ENCODE peak calls at places on chromosomes 4 and X, in six cellular contexts. D is K562, C is A549, W is endothelial cell of umbilical vein, Y is HepG2, T is GM12878. P is an unnamed sample.

GRCh38 chr4:33658971-33659370 is 2585.3 kb downstream of the ARAP2 start:
- DNase-seq in D (no peak), C (no peak), W (no peak), Y (no peak), T (no peak), P (no peak)

GRCh38 chr4:91904556-91904955 is 399.2 kb upstream of the GRID2 start:
- DNase-seq in D (no peak), C (no peak), W (no peak), Y (no peak), T (no peak), P (no peak)

GRCh38 chrX:57417827-57418226 is 131.3 kb downstream of the FAAH2 start:
- DNase-seq in D (no peak), C (no peak), W (peak; percentile 15), Y (no peak), T (peak; percentile 4), P (no peak)

GRCh38 chr4:123325241-123325681 is 71.3 kb upstream of the SPRY1 start:
- DNase-seq in D (no peak), C (no peak), W (no peak), Y (no peak), T (peak; percentile 75), P (peak; percentile 27)

GRCh38 chrX:118990512-118991227 is 16.3 kb downstream of the LONRF3 start:
- DNase-seq in D (no peak), C (no peak), W (no peak), Y (no peak), T (no peak), P (no peak)

GRCh38 chr4:176443117-176443516 is 123.4 kb downstream of the SPCS3 start:
- DNase-seq in D (no peak), C (peak; percentile 82), W (no peak), Y (no peak), T (no peak), P (no peak)

GRCh38 chr4:69054578-69055200 is 41.6 kb upstream of the UGT2B7 start:
- DNase-seq in D (peak; percentile 7), C (peak; percentile 63), W (peak; percentile 92), Y (peak; percentile 66), T (no peak), P (peak; percentile 44)

GRCh38 chr4:129232627-129233337 is 136.8 kb downstream of the C4orf33 start:
- DNase-seq in D (no peak), C (no peak), W (no peak), Y (no peak), T (no peak), P (no peak)

GRCh38 chr4:148704291-148704690 is 262.1 kb upstream of the NR3C2 start:
- DNase-seq in D (no peak), C (no peak), W (peak; percentile 12), Y (no peak), T (no peak), P (no peak)

GRCh38 chr4:168871686-168872085 is 138.4 kb downstream of the CBR4 start:
- DNase-seq in D (no peak), C (no peak), W (no peak), Y (no peak), T (no peak), P (no peak)

GRCh38 chrX:38595801-38596200 is 34.5 kb downstream of the TSPAN7 start:
- DNase-seq in D (no peak), C (no peak), W (no peak), Y (no peak), T (no peak), P (no peak)

GRCh38 chr4:76194325-76194724 is 19.3 kb downstream of the SCARB2 start:
- DNase-seq in D (peak; percentile 34), C (peak; percentile 37), W (peak; percentile 33), Y (no peak), T (no peak), P (peak; percentile 34)

GRCh38 chr4:112145820-112146813 is 863 bp downstream of the FAM241A start:
- DNase-seq in D (peak; percentile 67), C (peak; percentile 39), W (peak; percentile 70), Y (no peak), T (peak; percentile 17), P (peak; percentile 68)

GRCh38 chr4:22031423-22031822 is 82.9 kb upstream of the KCNIP4 start:
- DNase-seq in D (no peak), C (no peak), W (no peak), Y (no peak), T (no peak), P (no peak)

GRCh38 chr4:41215969-41216293 is 1.6 kb upstream of the APBB2 start:
- DNase-seq in D (no peak), C (peak; percentile 21), W (peak; percentile 52), Y (no peak), T (no peak), P (no peak)
- TF ChIP-seq MYC in D (no peak), C (no peak), W (no peak), Y (no peak), T (no peak), P (no peak)

DNA sequence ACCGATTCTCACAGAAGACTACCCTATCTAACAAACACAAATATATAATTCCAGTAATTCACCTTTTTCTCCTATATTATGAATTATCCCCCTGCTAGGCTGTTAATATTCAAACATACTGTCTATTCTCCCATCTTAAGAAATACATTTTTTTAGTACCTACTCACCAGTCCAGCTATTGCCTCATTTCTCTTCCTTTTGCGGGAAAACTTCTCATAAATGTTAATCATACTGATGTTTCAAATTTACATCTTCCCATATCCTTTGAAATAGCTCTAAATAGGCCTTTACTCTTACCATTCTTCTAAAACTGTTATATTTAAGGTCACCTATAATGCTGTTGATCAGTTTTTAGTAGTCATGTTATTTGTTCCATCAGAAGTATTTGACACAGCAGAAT is 759.1 kb upstream of the SLIT2 start:
- DNase-seq in D (no peak), C (no peak), W (no peak), Y (no peak), T (no peak), P (no peak)
- TF ChIP-seq MYC in D (no peak), C (no peak), W (no peak), Y (no peak), T (no peak), P (no peak)

GRCh38 chr4:140047017-140047640 is 106.9 kb downstream of the MAML3 start:
- DNase-seq in D (no peak), C (no peak), W (peak; percentile 43), Y (no peak), T (no peak), P (no peak)
- TF ChIP-seq MYC in D (no peak), C (no peak), W (no peak), Y (no peak), T (no peak), P (no peak)

DNA sequence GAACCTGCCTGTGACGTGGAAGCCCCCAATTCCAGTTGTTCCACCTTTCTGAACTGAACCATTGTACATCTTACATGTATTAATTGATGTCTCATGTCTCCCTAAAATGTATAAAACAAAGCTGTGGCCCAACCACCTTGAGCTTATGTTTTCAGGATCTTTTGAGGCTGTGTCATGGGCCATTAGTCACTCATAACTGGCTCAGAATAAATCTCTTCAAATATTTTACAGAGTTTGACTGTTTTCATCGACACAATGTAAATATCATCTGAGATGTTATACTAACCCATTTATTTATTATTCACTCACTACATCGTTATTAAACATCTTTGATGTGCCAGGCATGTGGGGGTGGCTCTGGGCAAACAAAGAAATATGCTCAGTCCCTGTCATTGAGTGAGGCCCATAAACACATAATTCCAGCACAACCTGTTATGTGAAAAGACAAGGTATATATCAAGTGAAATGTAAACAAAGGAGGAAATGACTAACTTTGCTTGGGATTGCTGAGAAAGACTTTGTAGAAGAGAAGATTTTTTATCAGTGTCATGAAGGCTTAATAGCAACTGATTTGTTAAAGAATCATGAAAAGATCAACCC is 34.5 kb upstream of the PPM1K start:
- DNase-seq in D (no peak), C (no peak), W (no peak), Y (no peak), T (no peak), P (no peak)
- TF ChIP-seq MYC in D (no peak), C (no peak), W (no peak), Y (no peak), T (no peak), P (no peak)

DNA sequence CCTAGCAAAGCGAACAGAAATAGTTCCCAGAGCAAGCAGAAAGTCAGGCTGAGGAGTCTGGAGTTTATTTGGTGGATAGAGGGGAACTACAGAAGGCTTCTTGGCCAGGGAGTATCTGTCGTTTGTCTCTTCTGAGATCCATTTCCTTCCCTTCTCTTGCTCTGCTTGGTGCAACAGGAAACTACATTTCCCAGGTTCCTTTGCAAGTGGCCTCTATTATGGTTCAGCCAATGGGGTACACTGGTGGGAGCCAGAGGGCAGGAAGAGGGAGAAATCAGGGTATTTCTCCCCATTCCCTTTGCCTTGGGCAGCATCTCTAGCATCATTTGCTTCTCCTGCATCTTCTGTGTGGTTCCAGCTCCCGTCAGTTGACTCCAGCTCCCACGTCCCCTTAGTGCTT is 142.1 kb downstream of the BCOR start:
- DNase-seq in D (peak; percentile 18), C (no peak), W (no peak), Y (no peak), T (no peak), P (peak; percentile 53)
- TF ChIP-seq MYC in D (no peak), C (no peak), W (no peak), Y (no peak), T (no peak), P (no peak)

GRCh38 chrX:132086717-132087116 is 41.1 kb downstream of the FRMD7 start:
- DNase-seq in D (no peak), C (no peak), W (peak; percentile 47), Y (no peak), T (no peak), P (no peak)
- TF ChIP-seq MYC in D (no peak), C (no peak), W (no peak), Y (no peak), T (no peak), P (no peak)

GRCh38 chr4:151745727-151746231 is 15.0 kb downstream of the GATB start:
- DNase-seq in D (peak; percentile 70), C (no peak), W (no peak), Y (no peak), T (no peak), P (no peak)
- TF ChIP-seq MYC in D (no peak), C (no peak), W (no peak), Y (no peak), T (no peak), P (no peak)

GRCh38 chrX:40380649-40381488 is 199.9 kb upstream of the ATP6AP2 start:
- DNase-seq in D (no peak), C (no peak), W (no peak), Y (no peak), T (no peak), P (peak; percentile 71)
- TF ChIP-seq MYC in D (no peak), C (no peak), W (no peak), Y (no peak), T (no peak), P (no peak)

GRCh38 chr4:146577111-146577510 is 55.4 kb upstream of the SLC10A7 start:
- DNase-seq in D (no peak), C (no peak), W (peak; percentile 39), Y (no peak), T (no peak), P (no peak)
- TF ChIP-seq MYC in D (no peak), C (no peak), W (no peak), Y (no peak), T (no peak), P (no peak)